ENCODE peak calls at places on chromosomes 12 and 14, in five cellular contexts. H, V, R, Q and L are unnamed samples.

GRCh38 chr12:131097247-131098177 is 143.8 kb downstream of the ADGRD1 start:
- DNase-seq in H (no peak), V (peak), R (no peak), Q (no peak), L (no peak)

GRCh38 chr14:102050625-102051024 is 36.2 kb downstream of the HSP90AA1 start:
- DNase-seq in H (peak), V (no peak), R (no peak), Q (no peak), L (no peak)

GRCh38 chr14:103730490-103731035 is 15.0 kb downstream of the ZFYVE21 start:
- DNase-seq in H (no peak), V (no peak), R (no peak), Q (no peak), L (no peak)

GRCh38 chr14:89391123-89391522 is 25.9 kb downstream of the FOXN3 start:
- DNase-seq in H (no peak), V (no peak), R (no peak), Q (no peak), L (no peak)

GRCh38 chr14:96482986-96483385 is 19.2 kb upstream of the PAPOLA start:
- DNase-seq in H (no peak), V (no peak), R (no peak), Q (no peak), L (no peak)

GRCh38 chr12:106197906-106198623 is 49.8 kb downstream of the CKAP4 start:
- DNase-seq in H (no peak), V (no peak), R (no peak), Q (no peak), L (no peak)

GRCh38 chr12:97944576-97944975 is 482.0 kb downstream of the RMST start:
- DNase-seq in H (no peak), V (no peak), R (no peak), Q (no peak), L (no peak)

GRCh38 chr12:51531982-51532497 is 59.0 kb upstream of the SCN8A start:
- DNase-seq in H (peak), V (peak), R (peak), Q (peak), L (peak)

GRCh38 chr12:3453947-3454675 is 36.9 kb upstream of the PRMT8 start:
- DNase-seq in H (peak), V (no peak), R (no peak), Q (no peak), L (no peak)

GRCh38 chr14:89242871-89243270 is 174.2 kb downstream of the FOXN3 start:
- DNase-seq in H (no peak), V (no peak), R (no peak), Q (no peak), L (no peak)

GRCh38 chr14:60196291-60196690 is 31.1 kb upstream of the DHRS7 start:
- DNase-seq in H (no peak), V (no peak), R (no peak), Q (no peak), L (no peak)

GRCh38 chr12:57521475-57522018 is 1.1 kb upstream of the MBD6 start:
- DNase-seq in H (no peak), V (no peak), R (no peak), Q (no peak), L (peak)

GRCh38 chr14:58572092-58572853 is 65.5 kb upstream of the DACT1 start:
- DNase-seq in H (peak), V (no peak), R (no peak), Q (peak), L (no peak)

GRCh38 chr14:97976861-97977260 is 1179.7 kb downstream of the VRK1 start:
- DNase-seq in H (no peak), V (no peak), R (no peak), Q (no peak), L (no peak)

GRCh38 chr12:77152623-77153193 is 87.3 kb upstream of the E2F7 start:
- DNase-seq in H (peak), V (no peak), R (no peak), Q (no peak), L (peak)

GRCh38 chr14:56949828-56950227 is 139.5 kb upstream of the OTX2 start:
- DNase-seq in H (no peak), V (no peak), R (no peak), Q (no peak), L (no peak)

GRCh38 chr12:54016478-54016964 is 7.7 kb downstream of the HOXC8 start:
- DNase-seq in H (peak), V (no peak), R (no peak), Q (no peak), L (no peak)

GRCh38 chr12:49974231-49974675 is 1.5 kb downstream of the AQP6 start:
- DNase-seq in H (peak), V (no peak), R (no peak), Q (no peak), L (no peak)

GRCh38 chr12:15728118-15728598 is 61.0 kb downstream of the EPS8 start:
- DNase-seq in H (peak), V (no peak), R (no peak), Q (no peak), L (no peak)

GRCh38 chr12:66352197-66352596 is 49.9 kb downstream of the HELB start:
- DNase-seq in H (peak), V (no peak), R (no peak), Q (no peak), L (peak)

GRCh38 chr12:93039062-93039461 is 110.0 kb upstream of the EEA1 start:
- DNase-seq in H (no peak), V (no peak), R (no peak), Q (no peak), L (no peak)

GRCh38 chr12:26077915-26078314 is 46.9 kb downstream of the BHLHE41 start:
- DNase-seq in H (no peak), V (no peak), R (no peak), Q (no peak), L (no peak)

GRCh38 chr12:126572170-126572569 is 1506.9 kb downstream of the AACS start:
- DNase-seq in H (no peak), V (no peak), R (no peak), Q (no peak), L (no peak)